ENCODE peak calls at places on chromosome 18, in nine cellular contexts. One of them, this sample, is unnamed.

GRCh38 chr18:2871111-2871720 is 24.4 kb downstream of the EMILIN2 start:
- DNase-seq in suprapubic skin: peak
- DNase-seq in sigmoid colon: peak
- DNase-seq in HepG2: no peak
- DNase-seq in GM12878: no peak
- DNase-seq in transverse colon: no peak
- DNase-seq in K562: no peak
- DNase-seq in stomach: no peak
- DNase-seq in A549: no peak
- DNase-seq in this sample: no peak

GRCh38 chr18:45326505-45326904 is 288.8 kb upstream of the SLC14A2 start:
- DNase-seq in sigmoid colon: no peak
- DNase-seq in A549: no peak
- DNase-seq in transverse colon: no peak
- DNase-seq in stomach: no peak
- DNase-seq in K562: no peak
- DNase-seq in GM12878: no peak
- DNase-seq in suprapubic skin: no peak
- DNase-seq in HepG2: no peak
- DNase-seq in this sample: no peak

GRCh38 chr18:50665519-50665918 is 105.6 kb downstream of the MAPK4 start:
- DNase-seq in GM12878: no peak
- DNase-seq in HepG2: no peak
- DNase-seq in transverse colon: no peak
- DNase-seq in suprapubic skin: peak
- DNase-seq in sigmoid colon: no peak
- DNase-seq in K562: no peak
- DNase-seq in stomach: no peak
- DNase-seq in A549: no peak
- DNase-seq in this sample: no peak

GRCh38 chr18:3529597-3529996 is 79.6 kb downstream of the TGIF1 start:
- DNase-seq in K562: no peak
- DNase-seq in suprapubic skin: no peak
- DNase-seq in GM12878: no peak
- DNase-seq in sigmoid colon: no peak
- DNase-seq in transverse colon: no peak
- DNase-seq in A549: no peak
- DNase-seq in stomach: no peak
- DNase-seq in HepG2: no peak
- DNase-seq in this sample: no peak

GRCh38 chr18:78330761-78331160 is 648.9 kb upstream of the SALL3 start:
- DNase-seq in stomach: no peak
- DNase-seq in GM12878: no peak
- DNase-seq in sigmoid colon: no peak
- DNase-seq in HepG2: no peak
- DNase-seq in A549: no peak
- DNase-seq in suprapubic skin: no peak
- DNase-seq in transverse colon: no peak
- DNase-seq in K562: no peak
- DNase-seq in this sample: no peak

GRCh38 chr18:45715212-45715780 is 8.7 kb upstream of the SLC14A1 start:
- DNase-seq in suprapubic skin: no peak
- DNase-seq in sigmoid colon: no peak
- DNase-seq in A549: peak
- DNase-seq in K562: no peak
- DNase-seq in stomach: no peak
- DNase-seq in GM12878: no peak
- DNase-seq in HepG2: no peak
- DNase-seq in transverse colon: no peak
- DNase-seq in this sample: no peak

GRCh38 chr18:8730080-8730827 is 24.9 kb downstream of the MTCL1 start:
- DNase-seq in K562: peak
- DNase-seq in stomach: peak
- DNase-seq in HepG2: peak
- DNase-seq in GM12878: no peak
- DNase-seq in suprapubic skin: no peak
- DNase-seq in A549: peak
- DNase-seq in transverse colon: peak
- DNase-seq in sigmoid colon: peak
- DNase-seq in this sample: peak

GRCh38 chr18:45771587-45771986 is 47.6 kb downstream of the SLC14A1 start:
- DNase-seq in A549: no peak
- DNase-seq in HepG2: no peak
- DNase-seq in stomach: no peak
- DNase-seq in GM12878: no peak
- DNase-seq in sigmoid colon: no peak
- DNase-seq in K562: no peak
- DNase-seq in transverse colon: no peak
- DNase-seq in suprapubic skin: no peak
- DNase-seq in this sample: no peak

GRCh38 chr18:10659000-10659399 is 133.2 kb downstream of the NAPG start:
- DNase-seq in transverse colon: no peak
- DNase-seq in K562: no peak
- DNase-seq in HepG2: no peak
- DNase-seq in sigmoid colon: no peak
- DNase-seq in stomach: no peak
- DNase-seq in GM12878: no peak
- DNase-seq in suprapubic skin: no peak
- DNase-seq in A549: no peak
- DNase-seq in this sample: no peak

GRCh38 chr18:48994044-48994651 is 43.4 kb upstream of the SMAD7 start:
- DNase-seq in A549: peak
- DNase-seq in transverse colon: no peak
- DNase-seq in stomach: no peak
- DNase-seq in suprapubic skin: no peak
- DNase-seq in GM12878: no peak
- DNase-seq in K562: no peak
- DNase-seq in sigmoid colon: no peak
- DNase-seq in HepG2: peak
- DNase-seq in this sample: peak

GRCh38 chr18:5461056-5461455 is 82.7 kb downstream of the EPB41L3 start:
- DNase-seq in suprapubic skin: no peak
- DNase-seq in GM12878: no peak
- DNase-seq in transverse colon: no peak
- DNase-seq in sigmoid colon: no peak
- DNase-seq in stomach: no peak
- DNase-seq in K562: no peak
- DNase-seq in HepG2: no peak
- DNase-seq in A549: no peak
- DNase-seq in this sample: no peak

GRCh38 chr18:3118195-3119010 is 101.4 kb downstream of the MYOM1 start:
- DNase-seq in K562: no peak
- DNase-seq in transverse colon: no peak
- DNase-seq in sigmoid colon: no peak
- DNase-seq in stomach: no peak
- DNase-seq in GM12878: no peak
- DNase-seq in HepG2: peak
- DNase-seq in A549: no peak
- DNase-seq in suprapubic skin: no peak
- DNase-seq in this sample: no peak

GRCh38 chr18:47930844-47931706 is 616 bp upstream of the SMAD2 start:
- DNase-seq in stomach: peak
- DNase-seq in suprapubic skin: peak
- DNase-seq in transverse colon: peak
- DNase-seq in K562: peak
- DNase-seq in A549: peak
- DNase-seq in HepG2: peak
- DNase-seq in sigmoid colon: peak
- DNase-seq in GM12878: peak
- DNase-seq in this sample: peak

GRCh38 chr18:47931707-47932103 is 1.2 kb upstream of the SMAD2 start:
- DNase-seq in GM12878: no peak
- DNase-seq in stomach: peak
- DNase-seq in K562: peak
- DNase-seq in HepG2: no peak
- DNase-seq in transverse colon: peak
- DNase-seq in A549: peak
- DNase-seq in suprapubic skin: no peak
- DNase-seq in sigmoid colon: no peak
- DNase-seq in this sample: no peak

GRCh38 chr18:47928466-47928865 is 2.0 kb downstream of the SMAD2 start:
- DNase-seq in HepG2: no peak
- DNase-seq in A549: no peak
- DNase-seq in stomach: no peak
- DNase-seq in K562: no peak
- DNase-seq in suprapubic skin: no peak
- DNase-seq in transverse colon: no peak
- DNase-seq in GM12878: no peak
- DNase-seq in sigmoid colon: no peak
- DNase-seq in this sample: no peak

GRCh38 chr18:47929681-47930085 is 776 bp downstream of the SMAD2 start:
- DNase-seq in A549: no peak
- DNase-seq in K562: no peak
- DNase-seq in HepG2: peak
- DNase-seq in GM12878: no peak
- DNase-seq in stomach: no peak
- DNase-seq in transverse colon: no peak
- DNase-seq in suprapubic skin: no peak
- DNase-seq in sigmoid colon: no peak
- DNase-seq in this sample: no peak

GRCh38 chr18:47930086-47930843 is at the start of gene SMAD2:
- DNase-seq in K562: peak
- DNase-seq in HepG2: peak
- DNase-seq in A549: peak
- DNase-seq in sigmoid colon: peak
- DNase-seq in GM12878: no peak
- DNase-seq in stomach: peak
- DNase-seq in suprapubic skin: peak
- DNase-seq in transverse colon: peak
- DNase-seq in this sample: peak
- TF ChIP-seq POLR2A in K562: peak
- TF ChIP-seq POLR2A in HepG2: no peak
- TF ChIP-seq POLR2A in A549: peak
- TF ChIP-seq POLR2A in sigmoid colon: peak
- TF ChIP-seq POLR2A in GM12878: peak
- TF ChIP-seq POLR2A in stomach: no peak
- TF ChIP-seq POLR2A in suprapubic skin: no peak
- TF ChIP-seq POLR2A in transverse colon: peak
- TF ChIP-seq POLR2A in this sample: no peak

DNA sequence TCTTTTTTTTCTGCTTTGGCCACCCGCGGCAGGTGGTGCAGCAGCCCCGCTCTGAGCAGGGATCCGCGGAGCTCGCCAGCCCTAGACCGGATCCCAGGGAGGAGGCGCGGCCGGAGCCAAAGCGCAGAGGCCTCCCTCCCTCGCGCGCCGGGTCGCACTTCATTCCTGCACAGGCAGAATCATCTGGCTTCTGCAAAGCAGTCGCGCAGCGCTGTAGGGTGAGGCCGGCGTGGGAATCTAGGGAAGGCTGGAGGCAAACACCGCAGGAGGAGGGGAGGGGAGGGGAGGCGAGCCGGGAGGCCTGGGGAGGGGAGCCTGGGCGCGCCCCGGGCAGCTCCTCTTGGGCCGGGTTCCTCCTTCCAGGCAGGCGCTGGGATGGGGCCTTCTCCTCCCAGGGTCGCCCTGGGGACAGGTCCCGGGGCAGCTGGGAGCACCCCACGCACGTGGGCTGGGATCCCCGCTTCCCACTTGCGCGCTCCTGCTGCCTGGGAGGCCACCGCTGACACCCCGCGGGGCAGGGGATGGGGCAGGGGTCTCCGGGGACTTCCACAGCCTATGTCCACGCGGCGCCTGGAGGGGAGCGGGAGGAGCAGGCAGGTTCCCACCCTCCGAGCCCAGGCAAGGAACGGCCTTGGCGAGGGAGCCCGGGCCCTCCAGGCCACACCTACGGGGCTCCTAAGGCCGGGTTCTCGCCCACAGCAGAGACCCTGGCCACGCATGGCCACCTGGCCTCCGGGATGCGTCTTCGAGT is 45.0 kb downstream of the MBP start:
- DNase-seq in K562: no peak
- DNase-seq in sigmoid colon: peak
- DNase-seq in GM12878: no peak
- DNase-seq in HepG2: no peak
- DNase-seq in stomach: peak
- DNase-seq in suprapubic skin: no peak
- DNase-seq in A549: no peak
- DNase-seq in transverse colon: peak
- DNase-seq in this sample: peak
- H3K27ac ChIP-seq in K562: no peak
- H3K27ac ChIP-seq in sigmoid colon: peak
- H3K27ac ChIP-seq in GM12878: no peak
- H3K27ac ChIP-seq in HepG2: no peak
- H3K27ac ChIP-seq in stomach: peak
- H3K27ac ChIP-seq in suprapubic skin: peak
- H3K27ac ChIP-seq in A549: peak
- H3K27ac ChIP-seq in transverse colon: peak
- H3K27ac ChIP-seq in this sample: peak

GRCh38 chr18:58990720-58991119 is 126.0 kb downstream of the ZNF532 start:
- DNase-seq in sigmoid colon: no peak
- DNase-seq in stomach: no peak
- DNase-seq in suprapubic skin: no peak
- DNase-seq in transverse colon: no peak
- DNase-seq in K562: no peak
- DNase-seq in GM12878: no peak
- DNase-seq in A549: no peak
- DNase-seq in HepG2: no peak
- DNase-seq in this sample: no peak
- TF ChIP-seq EP300 in sigmoid colon: no peak
- TF ChIP-seq EP300 in stomach: no peak
- TF ChIP-seq EP300 in suprapubic skin: no peak
- TF ChIP-seq EP300 in transverse colon: no peak
- TF ChIP-seq EP300 in K562: no peak
- TF ChIP-seq EP300 in GM12878: no peak
- TF ChIP-seq EP300 in A549: no peak
- TF ChIP-seq EP300 in HepG2: no peak
- TF ChIP-seq EP300 in this sample: no peak

GRCh38 chr18:23458830-23459529 is 5.9 kb downstream of the RIOK3 start:
- DNase-seq in suprapubic skin: no peak
- DNase-seq in stomach: no peak
- DNase-seq in K562: no peak
- DNase-seq in A549: no peak
- DNase-seq in transverse colon: no peak
- DNase-seq in HepG2: no peak
- DNase-seq in sigmoid colon: no peak
- DNase-seq in GM12878: no peak
- DNase-seq in this sample: no peak

GRCh38 chr18:23462876-23463275 is 9.8 kb downstream of the RIOK3 start:
- DNase-seq in suprapubic skin: no peak
- DNase-seq in K562: no peak
- DNase-seq in stomach: no peak
- DNase-seq in HepG2: no peak
- DNase-seq in transverse colon: no peak
- DNase-seq in A549: no peak
- DNase-seq in sigmoid colon: no peak
- DNase-seq in GM12878: no peak
- DNase-seq in this sample: no peak

GRCh38 chr18:23456835-23457234 is 3.7 kb downstream of the RIOK3 start:
- DNase-seq in HepG2: no peak
- DNase-seq in suprapubic skin: no peak
- DNase-seq in A549: no peak
- DNase-seq in stomach: no peak
- DNase-seq in GM12878: no peak
- DNase-seq in sigmoid colon: no peak
- DNase-seq in transverse colon: no peak
- DNase-seq in K562: no peak
- DNase-seq in this sample: no peak

GRCh38 chr18:23459530-23459921 is 6.4 kb downstream of the RIOK3 start:
- DNase-seq in stomach: no peak
- DNase-seq in transverse colon: no peak
- DNase-seq in K562: no peak
- DNase-seq in A549: no peak
- DNase-seq in sigmoid colon: no peak
- DNase-seq in HepG2: peak
- DNase-seq in suprapubic skin: no peak
- DNase-seq in GM12878: no peak
- DNase-seq in this sample: no peak

GRCh38 chr18:23460285-23461273 is 7.5 kb downstream of the RIOK3 start:
- DNase-seq in stomach: no peak
- DNase-seq in GM12878: no peak
- DNase-seq in A549: no peak
- DNase-seq in sigmoid colon: no peak
- DNase-seq in K562: no peak
- DNase-seq in suprapubic skin: no peak
- DNase-seq in transverse colon: peak
- DNase-seq in HepG2: peak
- DNase-seq in this sample: no peak
- TF ChIP-seq POLR2A in stomach: no peak
- TF ChIP-seq POLR2A in GM12878: no peak
- TF ChIP-seq POLR2A in A549: no peak
- TF ChIP-seq POLR2A in sigmoid colon: no peak
- TF ChIP-seq POLR2A in K562: no peak
- TF ChIP-seq POLR2A in suprapubic skin: no peak
- TF ChIP-seq POLR2A in transverse colon: peak
- TF ChIP-seq POLR2A in HepG2: no peak
- TF ChIP-seq POLR2A in this sample: no peak